ENCODE peak calls at places on chromosomes 16 and 17, in five cellular contexts. One of them, this sample, is unnamed.

GRCh38 chr16:90037202-90037765 is 18.0 kb upstream of the DBNDD1 start:
- DNase-seq in esophagus squamous epithelium: no peak
- DNase-seq in stimulated activated CD4-positive, alpha-beta T cell treated with anti-CD3 and anti-CD28 coated beads, Interleukin-12 subunit alpha, Interleukin-12 subunit beta, amount 100 ng/mL, for 24 hours: no peak
- DNase-seq in AG04450: no peak
- DNase-seq in RPMI8226: no peak
- DNase-seq in this sample: no peak

GRCh38 chr17:48745381-48746275 is 17.1 kb upstream of the HOXB13 start:
- DNase-seq in AG04450: no peak
- DNase-seq in esophagus squamous epithelium: no peak
- DNase-seq in stimulated activated CD4-positive, alpha-beta T cell treated with anti-CD3 and anti-CD28 coated beads, Interleukin-12 subunit alpha, Interleukin-12 subunit beta, amount 100 ng/mL, for 24 hours: no peak
- DNase-seq in RPMI8226: peak
- DNase-seq in this sample: no peak

GRCh38 chr17:62720126-62720850 is 87.8 kb downstream of the MARCHF10 start:
- DNase-seq in AG04450: no peak
- DNase-seq in RPMI8226: no peak
- DNase-seq in stimulated activated CD4-positive, alpha-beta T cell treated with anti-CD3 and anti-CD28 coated beads, Interleukin-12 subunit alpha, Interleukin-12 subunit beta, amount 100 ng/mL, for 24 hours: no peak
- DNase-seq in esophagus squamous epithelium: no peak
- DNase-seq in this sample: no peak

GRCh38 chr16:4814046-4814445 is 11.6 kb upstream of the ROGDI start:
- DNase-seq in esophagus squamous epithelium: no peak
- DNase-seq in AG04450: no peak
- DNase-seq in stimulated activated CD4-positive, alpha-beta T cell treated with anti-CD3 and anti-CD28 coated beads, Interleukin-12 subunit alpha, Interleukin-12 subunit beta, amount 100 ng/mL, for 24 hours: no peak
- DNase-seq in RPMI8226: no peak
- DNase-seq in this sample: no peak

GRCh38 chr17:39737331-39737760 is 392 bp upstream of the GRB7 start:
- DNase-seq in esophagus squamous epithelium: no peak
- DNase-seq in AG04450: no peak
- DNase-seq in stimulated activated CD4-positive, alpha-beta T cell treated with anti-CD3 and anti-CD28 coated beads, Interleukin-12 subunit alpha, Interleukin-12 subunit beta, amount 100 ng/mL, for 24 hours: no peak
- DNase-seq in RPMI8226: peak
- DNase-seq in this sample: no peak

GRCh38 chr17:69672924-69673323 is 258.4 kb downstream of the MAP2K6 start:
- DNase-seq in esophagus squamous epithelium: no peak
- DNase-seq in stimulated activated CD4-positive, alpha-beta T cell treated with anti-CD3 and anti-CD28 coated beads, Interleukin-12 subunit alpha, Interleukin-12 subunit beta, amount 100 ng/mL, for 24 hours: no peak
- DNase-seq in AG04450: no peak
- DNase-seq in RPMI8226: no peak
- DNase-seq in this sample: no peak

GRCh38 chr16:928526-928925 is 42.3 kb downstream of the LMF1 start:
- DNase-seq in AG04450: no peak
- DNase-seq in stimulated activated CD4-positive, alpha-beta T cell treated with anti-CD3 and anti-CD28 coated beads, Interleukin-12 subunit alpha, Interleukin-12 subunit beta, amount 100 ng/mL, for 24 hours: no peak
- DNase-seq in esophagus squamous epithelium: no peak
- DNase-seq in RPMI8226: no peak
- DNase-seq in this sample: no peak

GRCh38 chr17:63250830-63251229 is 195.3 kb downstream of the CYB561 start:
- DNase-seq in AG04450: no peak
- DNase-seq in stimulated activated CD4-positive, alpha-beta T cell treated with anti-CD3 and anti-CD28 coated beads, Interleukin-12 subunit alpha, Interleukin-12 subunit beta, amount 100 ng/mL, for 24 hours: no peak
- DNase-seq in esophagus squamous epithelium: no peak
- DNase-seq in RPMI8226: no peak
- DNase-seq in this sample: no peak

GRCh38 chr17:49987290-49987585 is 7.8 kb downstream of the DLX3 start:
- DNase-seq in stimulated activated CD4-positive, alpha-beta T cell treated with anti-CD3 and anti-CD28 coated beads, Interleukin-12 subunit alpha, Interleukin-12 subunit beta, amount 100 ng/mL, for 24 hours: no peak
- DNase-seq in esophagus squamous epithelium: no peak
- DNase-seq in AG04450: no peak
- DNase-seq in RPMI8226: no peak
- DNase-seq in this sample: no peak

GRCh38 chr17:55689672-55690071 is 33.0 kb downstream of the TMEM100 start:
- DNase-seq in stimulated activated CD4-positive, alpha-beta T cell treated with anti-CD3 and anti-CD28 coated beads, Interleukin-12 subunit alpha, Interleukin-12 subunit beta, amount 100 ng/mL, for 24 hours: no peak
- DNase-seq in RPMI8226: no peak
- DNase-seq in AG04450: no peak
- DNase-seq in esophagus squamous epithelium: no peak
- DNase-seq in this sample: no peak

GRCh38 chr16:55100100-55100499 is 169.4 kb downstream of the IRX5 start:
- DNase-seq in esophagus squamous epithelium: no peak
- DNase-seq in stimulated activated CD4-positive, alpha-beta T cell treated with anti-CD3 and anti-CD28 coated beads, Interleukin-12 subunit alpha, Interleukin-12 subunit beta, amount 100 ng/mL, for 24 hours: no peak
- DNase-seq in RPMI8226: no peak
- DNase-seq in AG04450: no peak
- DNase-seq in this sample: no peak

GRCh38 chr16:85557976-85558589 is 55.0 kb upstream of the GSE1 start:
- DNase-seq in stimulated activated CD4-positive, alpha-beta T cell treated with anti-CD3 and anti-CD28 coated beads, Interleukin-12 subunit alpha, Interleukin-12 subunit beta, amount 100 ng/mL, for 24 hours: no peak
- DNase-seq in AG04450: no peak
- DNase-seq in esophagus squamous epithelium: no peak
- DNase-seq in RPMI8226: peak
- DNase-seq in this sample: peak

GRCh38 chr17:41140360-41141132 is at the start of gene KRTAP4-6:
- DNase-seq in AG04450: peak
- DNase-seq in esophagus squamous epithelium: no peak
- DNase-seq in RPMI8226: no peak
- DNase-seq in stimulated activated CD4-positive, alpha-beta T cell treated with anti-CD3 and anti-CD28 coated beads, Interleukin-12 subunit alpha, Interleukin-12 subunit beta, amount 100 ng/mL, for 24 hours: no peak
- DNase-seq in this sample: no peak

GRCh38 chr16:1771072-1771863 is at the start of gene NME3:
- DNase-seq in AG04450: no peak
- DNase-seq in stimulated activated CD4-positive, alpha-beta T cell treated with anti-CD3 and anti-CD28 coated beads, Interleukin-12 subunit alpha, Interleukin-12 subunit beta, amount 100 ng/mL, for 24 hours: peak
- DNase-seq in RPMI8226: peak
- DNase-seq in esophagus squamous epithelium: no peak
- DNase-seq in this sample: peak

GRCh38 chr16:57144027-57144426 is 41.8 kb downstream of the PSME3IP1 start:
- DNase-seq in AG04450: no peak
- DNase-seq in RPMI8226: no peak
- DNase-seq in esophagus squamous epithelium: no peak
- DNase-seq in stimulated activated CD4-positive, alpha-beta T cell treated with anti-CD3 and anti-CD28 coated beads, Interleukin-12 subunit alpha, Interleukin-12 subunit beta, amount 100 ng/mL, for 24 hours: no peak
- DNase-seq in this sample: no peak